ENCODE peak calls at places on chromosomes 13 and 19, in four cellular contexts. D is H1, T is H9, F is IMR-90. A is an unnamed sample.

GRCh38 chr19:33621811-33622504 is at the start of gene CHST8:
- DNase-seq in T (peak), D (no peak), F (no peak), A (peak)

GRCh38 chr19:47778954-47779351 is 450 bp downstream of the SELENOW start:
- DNase-seq in F (no peak), D (no peak), T (no peak), A (no peak)

GRCh38 chr13:93670858-93671257 is 444.3 kb downstream of the GPC6 start:
- DNase-seq in F (no peak), D (no peak), T (no peak), A (no peak)

GRCh38 chr19:11737964-11738745 is 591 bp downstream of the ZNF823 start:
- DNase-seq in F (peak), D (no peak), T (peak), A (peak)

GRCh38 chr13:50115695-50116094 is 100.5 kb downstream of the KCNRG start:
- DNase-seq in F (no peak), D (no peak), T (no peak), A (no peak)

GRCh38 chr13:26325876-26326275 is 71.9 kb downstream of the CDK8 start:
- DNase-seq in D (no peak), F (peak), T (no peak), A (no peak)

GRCh38 chr19:45601524-45602522 is at the start of gene GPR4:
- DNase-seq in T (peak), F (no peak), D (no peak), A (peak)

GRCh38 chr13:99072941-99073340 is 95.1 kb upstream of the DOCK9 start:
- DNase-seq in T (no peak), F (no peak), D (no peak), A (no peak)

GRCh38 chr13:41637578-41637977 is 180.2 kb downstream of the RGCC start:
- DNase-seq in T (no peak), D (no peak), F (no peak), A (no peak)

GRCh38 chr13:97321101-97321500 is 99.0 kb downstream of the MBNL2 start:
- DNase-seq in D (no peak), T (no peak), F (no peak), A (no peak)

GRCh38 chr13:48403151-48403631 is 9.7 kb downstream of the LPAR6 start:
- DNase-seq in D (no peak), F (peak), T (no peak), A (no peak)

GRCh38 chr19:53945441-53945840 is 17.3 kb upstream of the CACNG8 start:
- DNase-seq in F (peak), T (peak), D (no peak), A (peak)

GRCh38 chr19:15123900-15124299 is 16.7 kb downstream of the SYDE1 start:
- DNase-seq in F (no peak), T (no peak), D (no peak), A (no peak)

GRCh38 chr19:3491396-3492119 is 8.3 kb upstream of the SMIM44 start:
- DNase-seq in F (no peak), T (no peak), D (no peak), A (no peak)

GRCh38 chr13:65892859-65893258 is 1337.3 kb downstream of the PCDH9 start:
- DNase-seq in D (no peak), F (peak), T (no peak), A (no peak)

GRCh38 chr19:21362291-21362690 is 3.5 kb downstream of the ZNF738 start:
- DNase-seq in F (no peak), D (no peak), T (no peak), A (no peak)

GRCh38 chr19:52069653-52070052 is 21.0 kb upstream of the ZNF432 start:
- DNase-seq in D (no peak), T (no peak), F (no peak), A (no peak)

GRCh38 chr13:106468207-106468606 is 67.3 kb downstream of the EFNB2 start:
- DNase-seq in F (no peak), T (no peak), D (no peak), A (no peak)

GRCh38 chr19:4388171-4389063 is 11.9 kb downstream of the SH3GL1 start:
- DNase-seq in D (no peak), F (no peak), T (no peak), A (no peak)

GRCh38 chr13:85910962-85911361 is 111.7 kb upstream of the SLITRK6 start:
- DNase-seq in D (no peak), T (no peak), F (no peak), A (no peak)

GRCh38 chr13:97506511-97506910 is 72.5 kb downstream of the RAP2A start:
- DNase-seq in T (no peak), F (peak), D (no peak), A (no peak)

GRCh38 chr19:28710278-28710677 is 502.7 kb downstream of the UQCRFS1 start:
- DNase-seq in F (peak), T (no peak), D (no peak), A (peak)

GRCh38 chr13:39232999-39233398 is 194.7 kb downstream of the NHLRC3 start:
- DNase-seq in D (no peak), T (no peak), F (no peak), A (no peak)

GRCh38 chr19:39408392-39409206 is 2.0 kb downstream of the ZFP36 start:
- DNase-seq in D (no peak), T (no peak), F (peak), A (no peak)

GRCh38 chr13:107124129-107124718 is 556.3 kb upstream of the ARGLU1 start:
- DNase-seq in D (no peak), F (peak), T (no peak), A (peak)

GRCh38 chr13:50589139-50589538 is 254.4 kb downstream of the DLEU7 start:
- DNase-seq in T (no peak), D (no peak), F (peak), A (no peak)

GRCh38 chr19:56476671-56477428 is at the start of gene ZNF667:
- DNase-seq in F (peak), T (no peak), D (no peak), A (peak)

GRCh38 chr19:30212574-30212973 is 159.6 kb upstream of the ZNF536 start:
- DNase-seq in T (no peak), D (no peak), F (no peak), A (no peak)

GRCh38 chr19:39082167-39082566 is 2.0 kb upstream of the ACP7 start:
- DNase-seq in D (no peak), T (no peak), F (no peak), A (no peak)

GRCh38 chr19:38653028-38653571 is 5.7 kb downstream of the ACTN4 start:
- DNase-seq in D (no peak), T (no peak), F (peak), A (no peak)

GRCh38 chr13:33281951-33282595 is 3.5 kb downstream of the STARD13 start:
- DNase-seq in F (peak), D (no peak), T (no peak), A (no peak)

GRCh38 chr19:41530184-41530534 is 45.8 kb upstream of the CEACAM21 start:
- DNase-seq in D (no peak), F (no peak), T (no peak), A (no peak)

GRCh38 chr19:5137571-5138124 is 168.7 kb downstream of the KDM4B start:
- DNase-seq in T (peak), D (peak), F (no peak), A (peak)

DNA sequence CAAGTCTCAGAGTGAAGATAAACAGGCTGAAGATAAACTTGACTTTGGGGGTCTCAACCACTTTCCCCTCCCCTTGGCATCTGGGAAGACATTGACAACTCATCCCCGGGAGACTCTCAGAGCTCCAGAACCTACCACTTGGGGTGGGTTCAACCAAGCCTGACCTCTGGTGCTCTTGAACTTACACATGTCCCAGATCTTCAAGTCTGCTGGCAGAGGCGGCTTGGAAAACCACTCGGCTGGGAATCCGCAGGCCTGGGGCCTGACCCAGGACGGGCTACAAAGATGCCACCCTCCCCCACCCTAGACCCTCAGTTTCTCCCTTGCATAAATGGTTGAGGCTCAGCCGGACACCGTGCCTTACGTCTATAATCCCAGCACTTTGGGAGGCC is 512 bp downstream of the LRRC8E start:
- DNase-seq in F (no peak), T (no peak), D (no peak), A (no peak)
- H2BK15ac ChIP-seq in F (no peak), T (no peak), D (no peak), A (no peak)

GRCh38 chr13:112661291-112661690 is 28.5 kb upstream of the ATP11A start:
- DNase-seq in D (no peak), T (no peak), F (no peak), A (no peak)

GRCh38 chr13:112658807-112659206 is 31.0 kb upstream of the ATP11A start:
- DNase-seq in T (no peak), F (peak), D (no peak), A (peak)

GRCh38 chr13:112655898-112656297 is 33.9 kb upstream of the ATP11A start:
- DNase-seq in F (no peak), T (no peak), D (no peak), A (no peak)

GRCh38 chr13:112653821-112654220 is 36.0 kb upstream of the ATP11A start:
- DNase-seq in D (no peak), T (no peak), F (no peak), A (no peak)

DNA sequence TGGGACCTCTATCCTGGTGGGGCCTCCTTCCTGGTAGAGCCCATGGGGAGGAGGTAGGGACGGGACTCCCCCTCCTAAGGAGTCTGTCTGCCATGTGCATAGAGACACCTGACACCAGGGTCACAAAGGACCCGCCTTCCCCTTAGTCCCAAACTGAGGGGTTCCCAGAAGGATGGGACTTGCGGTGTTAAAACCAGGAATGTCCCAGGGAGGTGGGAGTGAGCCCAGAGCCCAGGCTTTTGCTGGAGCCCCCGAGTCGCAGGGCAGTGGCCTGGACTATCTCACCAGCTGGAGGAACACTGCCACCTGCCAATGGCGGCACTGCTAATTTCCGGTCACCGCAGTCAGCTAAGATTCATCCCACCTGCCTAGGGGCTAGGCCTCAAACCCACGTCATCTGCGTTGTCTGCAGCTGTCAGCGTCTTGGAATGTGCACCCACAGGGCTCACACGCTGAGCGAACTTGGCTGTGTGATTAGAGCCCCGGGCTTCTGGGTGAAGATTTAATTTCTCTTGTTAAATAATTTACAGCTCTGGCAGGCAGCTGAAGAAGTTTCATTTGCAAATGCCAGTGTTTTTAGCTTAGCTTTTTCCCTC is 31.9 kb upstream of the ATP11A start:
- DNase-seq in T (peak), F (peak), D (no peak), A (peak)
- H3K56ac ChIP-seq in T (no peak), F (no peak), D (no peak), A (no peak)

DNA sequence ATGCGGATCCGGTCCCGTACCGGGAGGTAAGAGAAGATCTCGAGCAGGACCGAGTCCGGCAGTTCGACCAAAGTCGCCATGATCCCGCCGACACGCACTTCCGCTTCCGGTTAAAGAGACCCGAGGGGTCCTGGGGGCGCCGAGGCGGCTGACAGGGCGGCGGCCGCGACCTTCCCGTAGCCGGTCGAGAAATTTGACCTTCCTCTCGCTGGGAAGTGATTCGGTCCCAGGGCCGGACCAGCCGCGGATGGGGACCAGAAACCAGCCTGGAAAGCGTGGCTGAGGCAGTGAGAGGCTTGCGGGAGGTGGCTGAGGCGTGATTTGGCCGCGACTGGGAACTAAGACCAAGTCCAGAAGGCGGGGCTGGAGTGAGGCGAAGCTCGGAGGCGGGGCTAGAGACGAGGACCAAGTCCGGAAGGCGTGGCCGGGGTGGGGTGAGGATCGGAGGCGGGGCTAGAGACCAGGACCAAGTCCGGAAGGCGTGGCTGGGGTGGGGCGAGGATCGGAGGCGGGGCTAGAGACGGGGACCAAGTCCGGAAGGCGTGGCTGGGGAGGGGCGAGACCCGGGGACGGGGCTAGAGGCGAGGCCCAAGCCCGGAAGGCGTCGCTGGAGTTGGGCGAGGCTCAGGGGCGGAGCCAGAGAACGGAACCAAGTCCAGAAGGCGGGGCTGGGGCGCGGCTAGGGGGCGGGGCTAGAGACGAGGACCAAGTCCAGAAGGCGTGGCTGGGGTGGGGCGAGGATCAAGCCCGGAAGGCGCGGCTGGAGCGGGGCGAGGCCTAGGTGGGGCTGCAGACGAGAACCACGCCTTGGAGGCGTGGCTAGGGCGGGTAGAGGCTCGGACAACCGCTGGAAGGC is at the start of gene FBXL12:
- DNase-seq in F (peak), D (peak), T (peak), A (peak)
- H4K8ac ChIP-seq in F (peak), D (peak), T (no peak), A (no peak)

DNA sequence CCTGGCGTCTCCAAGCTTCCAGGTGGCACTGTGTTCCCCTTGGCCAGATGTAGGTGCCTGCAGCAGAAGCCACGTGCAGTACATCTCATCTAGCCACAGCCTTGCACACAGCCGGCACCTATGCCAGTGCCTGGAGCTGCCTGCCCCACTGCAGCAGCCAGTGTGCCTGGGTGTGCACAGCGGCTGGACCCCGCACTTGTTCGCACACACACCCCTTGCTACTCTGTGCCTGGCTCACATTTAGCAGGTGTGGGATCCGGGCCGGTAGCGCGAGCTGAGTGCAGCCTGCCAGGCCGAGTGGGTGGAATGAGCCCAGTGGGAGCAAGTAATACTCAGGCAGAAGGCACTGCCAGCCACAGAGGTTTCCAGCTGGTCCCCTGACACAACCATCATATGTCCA is 26.9 kb upstream of the RBM26 start:
- DNase-seq in D (no peak), T (no peak), F (no peak), A (no peak)
- H2BK15ac ChIP-seq in D (no peak), T (no peak), F (no peak), A (no peak)

DNA sequence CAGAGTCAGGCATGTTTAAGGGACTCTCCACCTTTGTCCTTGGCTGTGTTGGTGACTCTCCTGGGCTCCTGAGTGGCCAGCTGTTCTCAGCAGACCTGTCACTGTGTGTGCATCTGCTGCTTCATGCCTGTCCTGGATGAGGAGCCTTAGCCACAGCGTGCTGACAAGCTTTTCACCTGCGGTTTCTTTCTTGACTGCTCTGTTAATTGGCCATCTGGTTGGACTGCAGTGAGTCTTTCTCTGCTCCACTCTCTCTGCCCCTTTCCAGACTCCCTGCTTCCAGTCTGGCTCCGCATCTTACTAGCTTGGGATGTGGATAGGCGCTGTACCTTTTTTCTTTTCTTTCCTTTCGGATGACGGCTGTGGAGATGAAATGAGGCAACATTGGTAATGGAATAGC is 38.8 kb downstream of the POLR1D start:
- DNase-seq in T (no peak), D (no peak), F (no peak), A (no peak)
- H3K56ac ChIP-seq in T (no peak), D (no peak), F (no peak), A (no peak)

GRCh38 chr19:1942934-1943555 is 2.1 kb downstream of the CSNK1G2 start:
- DNase-seq in D (no peak), F (no peak), T (no peak), A (no peak)
- H4K8ac ChIP-seq in D (no peak), F (no peak), T (no peak), A (no peak)

GRCh38 chr13:113404723-113405471 is 41.0 kb upstream of the GRTP1 start:
- DNase-seq in F (no peak), D (no peak), T (peak), A (no peak)

GRCh38 chr13:113407103-113407530 is 43.2 kb upstream of the GRTP1 start:
- DNase-seq in F (no peak), D (no peak), T (peak), A (no peak)

GRCh38 chr13:113404366-113404722 is 40.4 kb upstream of the GRTP1 start:
- DNase-seq in T (no peak), F (no peak), D (no peak), A (no peak)

GRCh38 chr13:113406321-113407102 is 42.6 kb upstream of the GRTP1 start:
- DNase-seq in T (peak), F (no peak), D (no peak), A (no peak)

GRCh38 chr13:113405481-113406300 is 41.8 kb upstream of the GRTP1 start:
- DNase-seq in D (no peak), F (no peak), T (peak), A (no peak)
- H2BK15ac ChIP-seq in D (no peak), F (no peak), T (no peak), A (no peak)

GRCh38 chr13:45373116-45373606 is 32.2 kb upstream of the TPT1 start:
- DNase-seq in D (no peak), F (no peak), T (no peak), A (no peak)
- H3K56ac ChIP-seq in D (no peak), F (no peak), T (no peak), A (no peak)

GRCh38 chr13:43880451-43880850 is 747 bp downstream of the LACC1 start:
- DNase-seq in F (no peak), T (no peak), D (no peak), A (no peak)
- H4K8ac ChIP-seq in F (no peak), T (no peak), D (no peak), A (no peak)